ENCODE peak calls at places on chromosome 6, in ten cellular contexts. P, Y, V, U, H, B, C, G, R and K are unnamed samples.

GRCh38 chr6:190596-191395 is 101.5 kb upstream of the DUSP22 start:
- DNase-seq in P (no peak), Y (peak), V (no peak), U (no peak), H (no peak), B (no peak), C (no peak), G (peak), R (no peak), K (no peak)

GRCh38 chr6:47655719-47656595 is 42.4 kb upstream of the ADGRF4 start:
- DNase-seq in P (no peak), Y (peak), V (no peak), U (peak), H (no peak), B (no peak), C (no peak), G (peak), R (peak), K (no peak)

GRCh38 chr6:105804436-105804835 is 281.7 kb upstream of the PRDM1 start:
- DNase-seq in P (peak), Y (no peak), V (peak), U (no peak), H (peak), B (no peak), C (no peak), G (no peak), R (no peak), K (no peak)

GRCh38 chr6:132054525-132054924 is 103.4 kb upstream of the CCN2 start:
- DNase-seq in P (peak), Y (no peak), V (peak), U (no peak), H (peak), B (no peak), C (no peak), G (no peak), R (no peak), K (no peak)

GRCh38 chr6:18099501-18099900 is 23.0 kb downstream of the NHLRC1 start:
- DNase-seq in P (no peak), Y (no peak), V (no peak), U (no peak), H (no peak), B (no peak), C (no peak), G (no peak), R (no peak), K (no peak)

GRCh38 chr6:109874086-109874485 is 104.0 kb upstream of the GPR6 start:
- DNase-seq in P (no peak), Y (no peak), V (no peak), U (no peak), H (no peak), B (no peak), C (no peak), G (no peak), R (no peak), K (no peak)

GRCh38 chr6:125340946-125341345 is 39.2 kb upstream of the HDDC2 start:
- DNase-seq in P (no peak), Y (no peak), V (no peak), U (no peak), H (no peak), B (no peak), C (no peak), G (no peak), R (no peak), K (no peak)

GRCh38 chr6:147530132-147531060 is 21.9 kb downstream of the SAMD5 start:
- DNase-seq in P (no peak), Y (peak), V (no peak), U (no peak), H (no peak), B (no peak), C (no peak), G (no peak), R (no peak), K (no peak)

GRCh38 chr6:169079650-169080049 is 174.0 kb downstream of the THBS2 start:
- DNase-seq in P (no peak), Y (no peak), V (no peak), U (no peak), H (peak), B (no peak), C (no peak), G (no peak), R (no peak), K (peak)

GRCh38 chr6:142374090-142374783 is 72.4 kb downstream of the ADGRG6 start:
- DNase-seq in P (no peak), Y (peak), V (no peak), U (no peak), H (no peak), B (no peak), C (no peak), G (no peak), R (no peak), K (no peak)

GRCh38 chr6:56570434-56571359 is 72.0 kb downstream of the DST start:
- DNase-seq in P (peak), Y (peak), V (peak), U (no peak), H (peak), B (no peak), C (no peak), G (peak), R (no peak), K (no peak)

GRCh38 chr6:159053781-159054398 is 9.1 kb upstream of the TAGAP start:
- DNase-seq in P (no peak), Y (no peak), V (no peak), U (no peak), H (no peak), B (no peak), C (no peak), G (no peak), R (no peak), K (no peak)

GRCh38 chr6:36297511-36297910 is 27.7 kb downstream of the PNPLA1 start:
- DNase-seq in P (no peak), Y (no peak), V (no peak), U (no peak), H (no peak), B (no peak), C (no peak), G (no peak), R (no peak), K (no peak)

GRCh38 chr6:143123081-143123480 is 62.4 kb downstream of the AIG1 start:
- DNase-seq in P (no peak), Y (no peak), V (no peak), U (no peak), H (no peak), B (no peak), C (no peak), G (no peak), R (no peak), K (no peak)

GRCh38 chr6:156057869-156058268 is 602.2 kb upstream of the NOX3 start:
- DNase-seq in P (no peak), Y (no peak), V (no peak), U (no peak), H (no peak), B (no peak), C (no peak), G (no peak), R (no peak), K (no peak)

GRCh38 chr6:158684745-158685355 is 35.0 kb downstream of the SYTL3 start:
- DNase-seq in P (no peak), Y (no peak), V (peak), U (no peak), H (peak), B (no peak), C (no peak), G (no peak), R (no peak), K (no peak)

GRCh38 chr6:4790158-4790899 is 14.1 kb downstream of the CDYL start:
- DNase-seq in P (no peak), Y (peak), V (no peak), U (no peak), H (peak), B (no peak), C (no peak), G (no peak), R (no peak), K (no peak)

GRCh38 chr6:3385660-3386151 is 71.1 kb downstream of the SLC22A23 start:
- DNase-seq in P (no peak), Y (no peak), V (no peak), U (no peak), H (peak), B (peak), C (no peak), G (peak), R (no peak), K (peak)
- TF ChIP-seq CTCF in P (no peak), Y (no peak), V (no peak), U (no peak), H (no peak), B (no peak), C (no peak), G (no peak), R (no peak), K (no peak)

GRCh38 chr6:26269406-26270120 is 95.4 kb upstream of the BTN3A2 start:
- DNase-seq in P (no peak), Y (no peak), V (no peak), U (no peak), H (no peak), B (no peak), C (no peak), G (peak), R (no peak), K (no peak)

GRCh38 chr6:26270903-26271639 is 93.9 kb upstream of the BTN3A2 start:
- DNase-seq in P (peak), Y (peak), V (peak), U (peak), H (peak), B (no peak), C (peak), G (peak), R (peak), K (peak)

GRCh38 chr6:26272171-26272631 is 92.8 kb upstream of the BTN3A2 start:
- DNase-seq in P (no peak), Y (peak), V (no peak), U (peak), H (peak), B (no peak), C (peak), G (peak), R (peak), K (no peak)

GRCh38 chr6:26270121-26270861 is 94.7 kb upstream of the BTN3A2 start:
- DNase-seq in P (no peak), Y (peak), V (no peak), U (no peak), H (peak), B (no peak), C (no peak), G (peak), R (no peak), K (no peak)

GRCh38 chr6:26271640-26272090 is 93.3 kb upstream of the BTN3A2 start:
- DNase-seq in P (no peak), Y (no peak), V (no peak), U (no peak), H (no peak), B (no peak), C (no peak), G (no peak), R (no peak), K (no peak)
- H3K4me3 ChIP-seq in P (peak), Y (peak), V (peak), U (peak), H (peak), B (peak), C (peak), G (peak), R (peak), K (peak)

DNA sequence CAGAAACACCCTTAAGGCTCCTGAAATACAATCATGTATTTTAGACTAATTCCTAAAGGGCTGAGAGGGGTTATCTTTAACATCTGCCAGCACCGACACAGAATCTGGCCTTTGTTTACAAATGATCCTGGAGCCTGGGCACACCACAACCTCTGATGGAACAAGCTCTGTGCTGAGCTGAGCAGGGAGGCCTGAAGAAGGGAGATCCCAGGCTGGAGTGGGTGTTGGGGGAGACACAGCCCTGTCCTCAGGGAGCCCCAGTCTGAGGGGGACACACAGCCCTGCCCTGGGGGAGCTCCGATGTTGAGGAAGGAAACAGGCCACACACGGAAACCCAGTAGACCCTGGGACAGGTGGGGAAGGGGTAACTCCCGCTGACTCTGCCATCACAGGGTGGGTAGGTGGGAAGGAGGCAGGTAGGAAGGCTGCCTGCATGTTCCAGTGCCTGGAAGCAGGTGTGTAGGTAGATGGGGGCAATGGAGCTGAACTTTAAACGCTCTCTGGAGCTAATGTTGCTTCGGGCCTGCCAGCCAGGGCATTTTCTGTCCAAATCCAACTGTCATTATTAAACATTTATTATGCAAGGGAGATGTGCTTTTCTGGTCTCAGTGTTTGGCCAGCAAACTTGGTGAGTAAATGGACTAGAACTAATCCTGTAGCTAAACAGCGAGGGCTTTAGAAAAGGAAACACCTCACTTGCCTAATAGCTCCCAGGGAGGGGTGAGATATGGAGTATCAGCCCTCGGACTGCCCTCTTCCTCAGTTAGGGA is 130.7 kb downstream of the VEGFA start:
- DNase-seq in P (no peak), Y (no peak), V (no peak), U (no peak), H (no peak), B (no peak), C (no peak), G (no peak), R (no peak), K (no peak)
- TF ChIP-seq CTCF in P (no peak), Y (no peak), V (no peak), U (no peak), H (no peak), B (no peak), C (no peak), G (no peak), R (no peak), K (no peak)

GRCh38 chr6:25301358-25301757 is 22.2 kb downstream of the CARMIL1 start:
- DNase-seq in P (no peak), Y (no peak), V (no peak), U (no peak), H (no peak), B (no peak), C (no peak), G (peak), R (no peak), K (no peak)
- H3K4me3 ChIP-seq in P (no peak), Y (no peak), V (no peak), U (no peak), H (no peak), B (no peak), C (no peak), G (no peak), R (no peak), K (no peak)

GRCh38 chr6:32057966-32058365 is 19.8 kb downstream of the CYP21A2 start:
- DNase-seq in P (no peak), Y (no peak), V (no peak), U (no peak), H (no peak), B (no peak), C (no peak), G (no peak), R (no peak), K (no peak)
- TF ChIP-seq CTCF in P (no peak), Y (no peak), V (no peak), U (no peak), H (no peak), B (no peak), C (no peak), G (no peak), R (no peak), K (no peak)

GRCh38 chr6:108546079-108547049 is 14.4 kb upstream of the FOXO3 start:
- DNase-seq in P (no peak), Y (no peak), V (no peak), U (no peak), H (no peak), B (no peak), C (no peak), G (no peak), R (no peak), K (no peak)

GRCh38 chr6:108544586-108544985 is 16.1 kb upstream of the FOXO3 start:
- DNase-seq in P (peak), Y (no peak), V (peak), U (no peak), H (peak), B (no peak), C (no peak), G (no peak), R (no peak), K (no peak)

GRCh38 chr6:108543165-108543940 is 17.4 kb upstream of the FOXO3 start:
- DNase-seq in P (no peak), Y (no peak), V (no peak), U (no peak), H (no peak), B (no peak), C (no peak), G (no peak), R (no peak), K (no peak)

DNA sequence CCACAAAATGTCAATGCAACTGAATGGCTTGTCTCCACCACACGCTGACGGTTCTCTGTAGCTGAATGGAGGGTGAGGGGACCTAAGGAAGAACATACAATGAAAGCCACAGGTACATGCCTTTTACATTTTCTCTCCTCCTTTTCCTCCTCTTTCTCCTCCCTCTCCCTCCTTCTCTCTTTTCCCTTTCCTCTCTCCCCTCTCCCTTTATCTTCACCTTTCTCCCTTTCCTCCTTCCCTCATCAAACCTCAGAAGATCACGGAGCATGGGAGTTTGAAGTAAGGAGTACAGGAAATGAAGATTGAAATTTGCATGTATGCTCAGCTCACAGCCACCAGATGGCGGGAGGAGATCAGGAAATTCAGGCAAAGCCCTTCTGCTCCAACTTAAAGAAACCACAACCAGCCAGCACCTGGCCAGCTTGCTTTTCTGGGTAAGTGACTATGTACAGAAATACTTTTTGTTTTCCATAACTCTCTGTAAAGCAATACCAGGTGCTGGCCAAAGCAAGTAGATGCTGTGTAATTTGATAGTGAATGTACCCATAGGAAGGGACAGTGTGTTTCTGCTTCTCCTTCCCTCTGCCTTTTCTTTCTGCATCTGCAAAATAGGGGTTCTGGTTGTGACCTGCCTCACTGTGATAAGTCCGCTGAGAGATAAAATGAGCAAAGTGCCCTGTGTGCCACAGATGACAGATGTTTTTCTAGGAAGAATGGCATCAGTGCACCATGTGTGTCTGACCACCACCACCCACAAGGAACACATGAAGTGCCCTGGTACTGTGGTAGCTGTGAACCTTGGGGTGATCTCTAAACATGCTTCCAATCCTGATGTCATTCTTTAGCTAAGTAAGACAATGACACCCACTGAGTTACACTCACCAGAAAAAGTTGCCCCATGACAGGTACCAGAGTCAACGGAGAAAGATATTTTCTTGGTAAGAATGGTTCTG is 18.6 kb upstream of the FOXO3 start:
- DNase-seq in P (peak), Y (peak), V (peak), U (peak), H (peak), B (peak), C (peak), G (peak), R (peak), K (peak)
- H3K4me3 ChIP-seq in P (no peak), Y (no peak), V (no peak), U (no peak), H (no peak), B (no peak), C (no peak), G (no peak), R (no peak), K (no peak)

DNA sequence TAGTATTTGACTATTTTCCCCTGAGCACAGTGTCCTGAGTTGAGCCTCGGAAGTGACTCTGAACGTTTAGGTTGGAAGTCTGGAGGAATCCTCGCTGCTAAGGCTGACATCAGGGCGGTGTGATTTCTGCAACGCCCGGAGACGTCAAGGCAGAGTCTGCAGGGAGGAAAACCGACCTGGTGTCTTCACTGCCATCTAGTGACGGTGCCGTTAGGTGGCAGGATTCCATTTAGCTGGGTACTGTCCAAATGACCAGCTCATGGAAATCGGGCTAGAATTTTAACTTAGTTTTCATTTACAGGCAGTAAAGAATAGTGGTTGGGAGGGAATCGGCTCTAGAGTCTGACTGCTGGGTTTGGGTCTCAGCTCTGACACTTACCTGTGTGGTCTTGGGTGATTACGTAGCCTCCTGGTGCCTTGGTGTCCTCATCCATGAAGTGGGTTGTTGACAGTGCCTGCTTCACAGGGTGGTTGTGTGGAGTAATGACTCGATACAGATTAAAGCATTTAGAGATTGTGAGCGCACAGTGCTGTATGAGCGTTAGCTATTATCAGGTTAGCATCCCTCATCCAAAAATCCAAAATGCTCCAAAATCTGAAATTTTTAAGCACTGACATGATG is 35.0 kb downstream of the FOXF2 start:
- DNase-seq in P (peak), Y (peak), V (peak), U (no peak), H (peak), B (no peak), C (no peak), G (peak), R (peak), K (peak)
- TF ChIP-seq CTCF in P (peak), Y (peak), V (peak), U (peak), H (peak), B (no peak), C (no peak), G (peak), R (peak), K (peak)

GRCh38 chr6:7111095-7111690 is 3.4 kb downstream of the RREB1 start:
- DNase-seq in P (no peak), Y (no peak), V (no peak), U (no peak), H (no peak), B (no peak), C (no peak), G (no peak), R (no peak), K (no peak)
- H3K4me3 ChIP-seq in P (no peak), Y (no peak), V (no peak), U (peak), H (no peak), B (no peak), C (no peak), G (peak), R (no peak), K (no peak)